ENCODE peak calls at places on chromosomes 7 and 10, in four cellular contexts. Y is foreskin keratinocyte, N is nucleus accumbens, O is kidney glomerular epithelial cell. R is an unnamed sample.

GRCh38 chr7:38632411-38632810 is 1.2 kb upstream of the AMPH start:
- DNase-seq in O (no peak), Y (no peak), N (no peak), R (no peak)

GRCh38 chr10:13784067-13784466 is 197.3 kb downstream of the PRPF18 start:
- DNase-seq in O (peak), N (no peak), Y (no peak), R (peak)

GRCh38 chr10:114694735-114695134 is 36.7 kb upstream of the ABLIM1 start:
- DNase-seq in Y (no peak), O (no peak), N (no peak), R (no peak)

GRCh38 chr7:77351539-77352004 is 64.6 kb downstream of the GSAP start:
- DNase-seq in N (no peak), Y (no peak), O (no peak), R (no peak)

GRCh38 chr10:18681971-18682403 is 22.8 kb downstream of the ARL5B start:
- DNase-seq in O (peak), N (no peak), Y (peak), R (peak)

GRCh38 chr7:90816511-90817142 is 220.5 kb downstream of the CDK14 start:
- DNase-seq in N (no peak), O (peak), Y (peak), R (peak)

GRCh38 chr10:44233561-44234470 is 151.1 kb downstream of the CXCL12 start:
- DNase-seq in N (no peak), O (no peak), Y (no peak), R (no peak)

GRCh38 chr10:73922007-73922863 is 11.3 kb downstream of the PLAU start:
- DNase-seq in Y (no peak), O (no peak), N (no peak), R (no peak)

GRCh38 chr7:44183386-44183785 is 5.9 kb downstream of the GCK start:
- DNase-seq in N (no peak), O (no peak), Y (no peak), R (no peak)

GRCh38 chr10:132687181-132687892 is 98.6 kb downstream of the NKX6-2 start:
- DNase-seq in O (no peak), Y (no peak), N (no peak), R (no peak)

GRCh38 chr10:110746254-110746826 is 102.2 kb downstream of the RBM20 start:
- DNase-seq in N (peak), Y (peak), O (peak), R (peak)

R was measured in RWPE1.